ENCODE peak calls at places on chromosomes 11 and 22, in six cellular contexts. One of them, this sample, is unnamed. For H3K36me3, the result is how much of the 10 kb centered on the place peaks cover.

GRCh38 chr11:36452231-36452630 is 57.8 kb downstream of the TRAF6 start:
- DNase-seq in Peyer's patch: no peak
- DNase-seq in lung: no peak
- DNase-seq in OCI-LY7: no peak
- DNase-seq in PC-9: no peak
- DNase-seq in GM23248: peak
- DNase-seq in this sample: no peak

GRCh38 chr11:21460082-21460481 is 732.8 kb upstream of the ANO5 start:
- DNase-seq in OCI-LY7: no peak
- DNase-seq in PC-9: no peak
- DNase-seq in Peyer's patch: no peak
- DNase-seq in lung: no peak
- DNase-seq in GM23248: no peak
- DNase-seq in this sample: no peak

GRCh38 chr11:12831471-12832202 is 157.4 kb downstream of the TEAD1 start:
- DNase-seq in lung: no peak
- DNase-seq in OCI-LY7: no peak
- DNase-seq in GM23248: no peak
- DNase-seq in Peyer's patch: no peak
- DNase-seq in PC-9: no peak
- DNase-seq in this sample: no peak

GRCh38 chr11:69325446-69325845 is 31.5 kb downstream of the MYEOV start:
- DNase-seq in OCI-LY7: no peak
- DNase-seq in lung: no peak
- DNase-seq in Peyer's patch: no peak
- DNase-seq in GM23248: no peak
- DNase-seq in PC-9: no peak
- DNase-seq in this sample: no peak

GRCh38 chr11:10489444-10489785 is 34.4 kb downstream of the AMPD3 start:
- DNase-seq in GM23248: no peak
- DNase-seq in PC-9: no peak
- DNase-seq in Peyer's patch: peak
- DNase-seq in lung: no peak
- DNase-seq in OCI-LY7: no peak
- DNase-seq in this sample: no peak

GRCh38 chr11:46378811-46379482 is 2.5 kb upstream of the MDK start:
- DNase-seq in OCI-LY7: no peak
- DNase-seq in lung: no peak
- DNase-seq in Peyer's patch: no peak
- DNase-seq in GM23248: no peak
- DNase-seq in PC-9: no peak
- DNase-seq in this sample: no peak

GRCh38 chr11:66011785-66012303 is at the start of gene CST6:
- DNase-seq in lung: no peak
- DNase-seq in Peyer's patch: no peak
- DNase-seq in OCI-LY7: no peak
- DNase-seq in GM23248: no peak
- DNase-seq in PC-9: peak
- DNase-seq in this sample: no peak

GRCh38 chr22:17369553-17370035 is 334 bp downstream of the CECR2 start:
- DNase-seq in GM23248: peak
- DNase-seq in PC-9: no peak
- DNase-seq in lung: no peak
- DNase-seq in OCI-LY7: peak
- DNase-seq in Peyer's patch: peak
- DNase-seq in this sample: peak

GRCh38 chr22:23850136-23850611 is 7.5 kb upstream of the SLC2A11 start:
- DNase-seq in OCI-LY7: peak
- DNase-seq in Peyer's patch: peak
- DNase-seq in lung: no peak
- DNase-seq in PC-9: no peak
- DNase-seq in GM23248: no peak
- DNase-seq in this sample: peak

GRCh38 chr11:27174026-27174425 is 133.4 kb downstream of the BBOX1 start:
- DNase-seq in lung: peak
- DNase-seq in PC-9: no peak
- DNase-seq in Peyer's patch: no peak
- DNase-seq in OCI-LY7: no peak
- DNase-seq in GM23248: no peak
- DNase-seq in this sample: no peak

GRCh38 chr11:114260483-114260882 is 35.7 kb upstream of the NNMT start:
- DNase-seq in OCI-LY7: no peak
- DNase-seq in lung: no peak
- DNase-seq in PC-9: no peak
- DNase-seq in GM23248: no peak
- DNase-seq in Peyer's patch: no peak
- DNase-seq in this sample: no peak

GRCh38 chr11:65922565-65922964 is 3.3 kb downstream of the DRAP1 start:
- DNase-seq in lung: no peak
- DNase-seq in GM23248: no peak
- DNase-seq in PC-9: no peak
- DNase-seq in OCI-LY7: no peak
- DNase-seq in Peyer's patch: no peak
- DNase-seq in this sample: no peak

GRCh38 chr22:39598017-39598965 is 27.7 kb downstream of the CACNA1I start:
- DNase-seq in PC-9: peak
- DNase-seq in Peyer's patch: peak
- DNase-seq in GM23248: peak
- DNase-seq in OCI-LY7: peak
- DNase-seq in lung: peak
- DNase-seq in this sample: no peak

GRCh38 chr11:44578279-44578678 is 12.8 kb downstream of the CD82 start:
- DNase-seq in OCI-LY7: no peak
- DNase-seq in Peyer's patch: no peak
- DNase-seq in PC-9: no peak
- DNase-seq in lung: no peak
- DNase-seq in GM23248: no peak
- DNase-seq in this sample: no peak

GRCh38 chr11:44582641-44583352 is 17.3 kb downstream of the CD82 start:
- DNase-seq in Peyer's patch: no peak
- DNase-seq in PC-9: no peak
- DNase-seq in OCI-LY7: no peak
- DNase-seq in GM23248: no peak
- DNase-seq in lung: no peak
- DNase-seq in this sample: no peak

GRCh38 chr11:44585421-44585820 is 20.0 kb downstream of the CD82 start:
- DNase-seq in GM23248: no peak
- DNase-seq in OCI-LY7: no peak
- DNase-seq in lung: no peak
- DNase-seq in Peyer's patch: no peak
- DNase-seq in PC-9: no peak
- DNase-seq in this sample: no peak

GRCh38 chr11:44579172-44579804 is 13.8 kb downstream of the CD82 start:
- DNase-seq in lung: no peak
- DNase-seq in PC-9: peak
- DNase-seq in GM23248: no peak
- DNase-seq in OCI-LY7: no peak
- DNase-seq in Peyer's patch: no peak
- DNase-seq in this sample: no peak

GRCh38 chr11:44583353-44583669 is 17.8 kb downstream of the CD82 start:
- DNase-seq in lung: no peak
- DNase-seq in GM23248: no peak
- DNase-seq in PC-9: no peak
- DNase-seq in Peyer's patch: no peak
- DNase-seq in OCI-LY7: no peak
- DNase-seq in this sample: no peak
- H3K36me3 ChIP-seq in lung: under half
- H3K36me3 ChIP-seq in GM23248: under half
- H3K36me3 ChIP-seq in PC-9: under half
- H3K36me3 ChIP-seq in Peyer's patch: under half
- H3K36me3 ChIP-seq in OCI-LY7: under half
- H3K36me3 ChIP-seq in this sample: under half

GRCh38 chr22:33806191-33806590 is 114.1 kb downstream of the LARGE1 start:
- DNase-seq in GM23248: peak
- DNase-seq in Peyer's patch: no peak
- DNase-seq in PC-9: no peak
- DNase-seq in OCI-LY7: peak
- DNase-seq in lung: no peak
- DNase-seq in this sample: no peak
- H3K27ac ChIP-seq in GM23248: no peak
- H3K27ac ChIP-seq in Peyer's patch: no peak
- H3K27ac ChIP-seq in PC-9: no peak
- H3K27ac ChIP-seq in OCI-LY7: no peak
- H3K27ac ChIP-seq in lung: no peak
- H3K27ac ChIP-seq in this sample: no peak

DNA sequence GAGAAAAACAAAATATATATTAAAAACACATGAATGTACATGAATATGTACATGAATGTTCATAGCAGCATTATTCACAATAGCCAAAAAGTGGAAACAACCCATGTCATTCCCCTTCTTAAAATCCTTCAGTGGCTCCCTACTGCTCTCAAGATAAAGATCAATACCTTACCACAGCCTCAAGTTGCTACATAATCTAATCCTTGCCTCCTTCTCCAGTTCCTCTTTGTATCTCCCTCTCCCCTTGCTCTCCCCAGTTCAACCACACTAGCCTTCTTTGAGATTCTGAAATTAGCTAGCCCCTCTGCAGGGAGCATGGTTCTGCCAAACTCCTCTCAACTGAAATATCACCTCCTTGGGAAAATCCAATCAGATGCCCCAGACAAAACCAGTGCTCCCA is 28.1 kb downstream of the MTMR2 start:
- DNase-seq in GM23248: no peak
- DNase-seq in lung: no peak
- DNase-seq in PC-9: no peak
- DNase-seq in OCI-LY7: no peak
- DNase-seq in Peyer's patch: no peak
- DNase-seq in this sample: no peak
- H3K36me3 ChIP-seq in GM23248: under half
- H3K36me3 ChIP-seq in lung: under half
- H3K36me3 ChIP-seq in PC-9: under half
- H3K36me3 ChIP-seq in OCI-LY7: under half
- H3K36me3 ChIP-seq in Peyer's patch: under half
- H3K36me3 ChIP-seq in this sample: under half

DNA sequence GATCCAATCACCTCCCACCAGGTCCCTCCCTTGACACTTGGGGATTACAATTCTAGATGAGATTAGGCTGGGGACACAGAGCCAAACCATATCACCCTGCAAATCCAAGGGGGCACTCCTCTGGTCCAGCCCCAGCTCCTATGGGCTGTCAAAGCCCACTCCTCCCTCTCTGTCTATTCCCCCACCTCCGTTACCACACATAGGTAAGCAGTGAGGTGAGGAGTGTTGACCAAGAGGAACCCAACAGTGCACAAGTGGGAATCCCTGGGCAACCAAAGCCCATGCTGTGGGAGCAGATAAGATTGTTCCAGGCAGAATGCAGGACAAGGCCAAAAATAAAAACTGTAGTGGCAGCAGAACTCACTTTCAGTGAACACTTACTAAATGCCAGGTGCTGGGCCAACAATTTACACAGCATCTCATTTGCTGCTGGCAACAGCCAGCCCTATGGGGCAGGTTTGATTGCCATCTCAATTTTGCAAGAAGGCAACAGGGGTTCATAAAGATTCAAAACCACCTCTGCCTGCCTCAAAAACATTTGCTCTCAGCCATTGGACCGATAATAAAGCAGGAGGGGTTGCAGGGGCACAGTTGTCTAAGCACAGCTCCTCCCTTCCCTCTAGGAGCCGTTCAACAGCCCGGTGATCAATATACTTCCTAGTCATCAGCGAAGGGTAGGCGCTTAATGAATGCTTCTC is 8.9 kb downstream of the SDF2L1 start:
- DNase-seq in OCI-LY7: no peak
- DNase-seq in Peyer's patch: no peak
- DNase-seq in PC-9: no peak
- DNase-seq in GM23248: peak
- DNase-seq in lung: no peak
- DNase-seq in this sample: no peak
- H3K27ac ChIP-seq in OCI-LY7: peak
- H3K27ac ChIP-seq in Peyer's patch: no peak
- H3K27ac ChIP-seq in PC-9: no peak
- H3K27ac ChIP-seq in GM23248: no peak
- H3K27ac ChIP-seq in lung: no peak
- H3K27ac ChIP-seq in this sample: no peak

DNA sequence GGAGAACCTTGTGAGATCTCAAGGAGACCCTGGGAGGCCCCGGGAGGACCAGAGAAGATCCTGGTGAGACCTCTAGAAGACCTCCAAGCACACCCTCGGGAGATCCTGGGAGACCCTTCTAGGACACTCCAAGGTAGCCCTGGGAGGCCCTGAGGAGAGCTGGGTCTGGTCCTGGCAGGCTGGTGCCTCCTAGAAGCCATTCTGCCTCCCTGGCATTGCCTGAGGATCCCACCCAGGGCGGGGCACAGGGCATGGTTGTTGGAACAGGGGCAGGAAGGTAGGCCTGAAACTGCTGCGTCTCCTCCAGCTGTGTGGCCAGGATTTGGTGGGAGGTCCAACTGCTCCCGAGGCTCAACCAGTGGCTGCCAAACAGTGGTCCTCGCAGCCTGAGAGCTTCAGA is 91.2 kb upstream of the SHISAL1 start:
- DNase-seq in Peyer's patch: peak
- DNase-seq in GM23248: no peak
- DNase-seq in OCI-LY7: no peak
- DNase-seq in lung: no peak
- DNase-seq in PC-9: no peak
- DNase-seq in this sample: no peak
- H3K36me3 ChIP-seq in Peyer's patch: under half
- H3K36me3 ChIP-seq in GM23248: under half
- H3K36me3 ChIP-seq in OCI-LY7: under half
- H3K36me3 ChIP-seq in lung: under half
- H3K36me3 ChIP-seq in PC-9: under half
- H3K36me3 ChIP-seq in this sample: under half